ENCODE peak calls at places on chromosomes 6 and 20, in seven cellular contexts. S, Z, M, C, J, K and Q are unnamed samples.

GRCh38 chr6:39669943-39670342 is 55.3 kb downstream of the KIF6 start:
- DNase-seq in S (no peak), Z (no peak), M (no peak), C (no peak), J (no peak), K (no peak), Q (no peak)

GRCh38 chr6:142942805-142943227 is 2.2 kb downstream of the HIVEP2 start:
- DNase-seq in S (peak), Z (peak), M (peak), C (no peak), J (peak), K (peak), Q (no peak)

GRCh38 chr20:53126185-53126584 is 154.0 kb downstream of the TSHZ2 start:
- DNase-seq in S (peak), Z (peak), M (no peak), C (no peak), J (no peak), K (no peak), Q (no peak)

GRCh38 chr6:167471548-167471930 is 146.7 kb downstream of the TTLL2 start:
- DNase-seq in S (no peak), Z (no peak), M (no peak), C (no peak), J (no peak), K (no peak), Q (no peak)

GRCh38 chr20:58251979-58252591 is 23.6 kb upstream of the ANKRD60 start:
- DNase-seq in S (peak), Z (peak), M (peak), C (no peak), J (peak), K (peak), Q (peak)

GRCh38 chr6:169589699-169590257 is 112.1 kb downstream of the WDR27 start:
- DNase-seq in S (peak), Z (peak), M (peak), C (no peak), J (no peak), K (peak), Q (no peak)

GRCh38 chr20:43187476-43188233 is 2.1 kb downstream of the PTPRT start:
- DNase-seq in S (peak), Z (peak), M (peak), C (peak), J (peak), K (peak), Q (no peak)

GRCh38 chr20:5797843-5798462 is 47.8 kb downstream of the SHLD1 start:
- DNase-seq in S (no peak), Z (no peak), M (no peak), C (no peak), J (no peak), K (no peak), Q (no peak)

GRCh38 chr20:23669327-23669726 is 19.5 kb downstream of the CST4 start:
- DNase-seq in S (no peak), Z (no peak), M (no peak), C (no peak), J (no peak), K (no peak), Q (no peak)

GRCh38 chr6:168609914-168610490 is 169.0 kb downstream of the SMOC2 start:
- DNase-seq in S (no peak), Z (no peak), M (no peak), C (no peak), J (no peak), K (no peak), Q (no peak)

GRCh38 chr6:73340048-73340447 is 14.0 kb downstream of the DPPA5 start:
- DNase-seq in S (peak), Z (peak), M (no peak), C (no peak), J (peak), K (peak), Q (no peak)

GRCh38 chr6:139371421-139372253 is 2.8 kb downstream of the CITED2 start:
- DNase-seq in S (no peak), Z (peak), M (peak), C (no peak), J (peak), K (peak), Q (no peak)

GRCh38 chr6:112372213-112372806 is 25.2 kb downstream of the RFPL4B start:
- DNase-seq in S (no peak), Z (peak), M (peak), C (no peak), J (peak), K (peak), Q (no peak)

GRCh38 chr6:11241793-11242201 is 9.3 kb upstream of the NEDD9 start:
- DNase-seq in S (no peak), Z (peak), M (peak), C (peak), J (no peak), K (peak), Q (no peak)

GRCh38 chr6:11500008-11500407 is 37.5 kb upstream of the TMEM170B start:
- DNase-seq in S (peak), Z (peak), M (peak), C (no peak), J (peak), K (peak), Q (no peak)

GRCh38 chr6:25769983-25770382 is 15.4 kb downstream of the SLC17A4 start:
- DNase-seq in S (no peak), Z (peak), M (no peak), C (no peak), J (no peak), K (peak), Q (no peak)

GRCh38 chr6:22656696-22657340 is 87.5 kb downstream of the HDGFL1 start:
- DNase-seq in S (no peak), Z (no peak), M (no peak), C (no peak), J (no peak), K (no peak), Q (no peak)

GRCh38 chr6:105509506-105510331 is 106.8 kb upstream of the PREP start:
- DNase-seq in S (no peak), Z (no peak), M (no peak), C (no peak), J (peak), K (no peak), Q (no peak)

GRCh38 chr6:70668499-70668812 is 773 bp downstream of the SMAP1 start:
- DNase-seq in S (no peak), Z (no peak), M (peak), C (no peak), J (no peak), K (peak), Q (no peak)

GRCh38 chr6:105879902-105880547 is 206.1 kb upstream of the PRDM1 start:
- DNase-seq in S (no peak), Z (no peak), M (no peak), C (no peak), J (no peak), K (no peak), Q (no peak)

GRCh38 chr6:139407718-139408222 is 33.3 kb upstream of the CITED2 start:
- DNase-seq in S (peak), Z (peak), M (no peak), C (no peak), J (peak), K (peak), Q (peak)

GRCh38 chr6:101110814-101111213 is 229.7 kb upstream of the ASCC3 start:
- DNase-seq in S (no peak), Z (no peak), M (no peak), C (no peak), J (peak), K (peak), Q (no peak)

GRCh38 chr20:25699914-25700313 is 3.3 kb upstream of the ZNF337 start:
- DNase-seq in S (no peak), Z (no peak), M (no peak), C (no peak), J (no peak), K (peak), Q (no peak)

GRCh38 chr6:118305081-118305480 is 243.0 kb upstream of the PLN start:
- DNase-seq in S (no peak), Z (no peak), M (no peak), C (no peak), J (no peak), K (no peak), Q (no peak)

GRCh38 chr6:129031051-129031599 is 148.2 kb downstream of the LAMA2 start:
- DNase-seq in S (peak), Z (peak), M (no peak), C (no peak), J (peak), K (peak), Q (no peak)

GRCh38 chr20:34999782-35000181 is 44.1 kb downstream of the MYH7B start:
- DNase-seq in S (no peak), Z (no peak), M (no peak), C (no peak), J (no peak), K (no peak), Q (no peak)

GRCh38 chr6:35532141-35532540 is 19.4 kb upstream of the TULP1 start:
- DNase-seq in S (no peak), Z (no peak), M (no peak), C (no peak), J (no peak), K (no peak), Q (no peak)

GRCh38 chr20:38840053-38840893 is 34.8 kb downstream of the PPP1R16B start:
- DNase-seq in S (no peak), Z (peak), M (no peak), C (peak), J (no peak), K (peak), Q (no peak)

GRCh38 chr20:56974499-56975250 is 291.8 kb downstream of the BMP7 start:
- DNase-seq in S (peak), Z (peak), M (no peak), C (no peak), J (peak), K (peak), Q (peak)

GRCh38 chr6:7991992-7992815 is 72.0 kb downstream of the BLOC1S5 start:
- DNase-seq in S (peak), Z (peak), M (peak), C (no peak), J (peak), K (peak), Q (no peak)

GRCh38 chr6:74931567-74931966 is 274.3 kb downstream of the COL12A1 start:
- DNase-seq in S (peak), Z (peak), M (no peak), C (no peak), J (peak), K (peak), Q (no peak)
- H3K9ac ChIP-seq in S (no peak), Z (no peak), M (no peak), C (no peak), J (no peak), K (no peak), Q (no peak)

GRCh38 chr6:38207371-38207770 is 387.8 kb downstream of the ZFAND3 start:
- DNase-seq in S (no peak), Z (no peak), M (no peak), C (no peak), J (no peak), K (no peak), Q (no peak)

GRCh38 chr6:38208028-38208427 is 388.5 kb downstream of the ZFAND3 start:
- DNase-seq in S (no peak), Z (no peak), M (no peak), C (no peak), J (no peak), K (no peak), Q (no peak)

GRCh38 chr6:38212116-38212515 is 392.6 kb downstream of the ZFAND3 start:
- DNase-seq in S (no peak), Z (no peak), M (no peak), C (no peak), J (no peak), K (no peak), Q (no peak)

GRCh38 chr6:38212579-38212978 is 393.1 kb downstream of the ZFAND3 start:
- DNase-seq in S (no peak), Z (peak), M (peak), C (no peak), J (no peak), K (no peak), Q (no peak)

DNA sequence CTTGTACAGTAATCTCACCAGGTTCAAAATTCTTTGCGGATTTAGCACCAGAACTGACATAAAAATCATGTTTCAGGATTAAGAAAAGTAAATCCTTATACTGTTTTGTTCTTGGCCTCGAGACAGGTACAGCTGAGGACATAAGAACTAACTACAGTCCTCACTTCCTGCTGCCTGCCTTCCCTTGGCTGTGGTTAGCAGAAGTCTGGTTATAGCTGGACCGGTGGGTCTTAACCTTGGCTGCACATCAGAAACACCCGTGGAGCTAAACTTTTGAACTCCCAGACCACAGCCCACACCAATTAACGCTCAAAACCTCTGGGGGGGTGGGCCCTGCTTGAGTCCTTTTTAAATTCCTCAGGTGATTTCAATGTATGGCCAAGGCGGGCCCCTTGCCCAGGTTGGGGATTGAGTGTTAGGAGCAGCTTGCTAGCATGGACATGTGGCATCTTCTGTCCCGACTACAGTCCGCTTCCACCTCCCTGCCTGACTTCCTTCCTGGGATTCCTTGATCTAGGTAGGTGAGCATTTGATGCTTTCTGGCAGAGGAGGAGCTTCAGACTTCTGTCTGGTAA is 389.9 kb downstream of the ZFAND3 start:
- DNase-seq in S (no peak), Z (peak), M (no peak), C (no peak), J (peak), K (no peak), Q (no peak)
- H3K9ac ChIP-seq in S (no peak), Z (no peak), M (no peak), C (peak), J (no peak), K (no peak), Q (no peak)

GRCh38 chr6:42117843-42118161 is 24.6 kb downstream of the C6orf132 start:
- DNase-seq in S (no peak), Z (no peak), M (no peak), C (no peak), J (no peak), K (no peak), Q (no peak)
- H3K9ac ChIP-seq in S (no peak), Z (no peak), M (no peak), C (no peak), J (no peak), K (peak), Q (peak)

DNA sequence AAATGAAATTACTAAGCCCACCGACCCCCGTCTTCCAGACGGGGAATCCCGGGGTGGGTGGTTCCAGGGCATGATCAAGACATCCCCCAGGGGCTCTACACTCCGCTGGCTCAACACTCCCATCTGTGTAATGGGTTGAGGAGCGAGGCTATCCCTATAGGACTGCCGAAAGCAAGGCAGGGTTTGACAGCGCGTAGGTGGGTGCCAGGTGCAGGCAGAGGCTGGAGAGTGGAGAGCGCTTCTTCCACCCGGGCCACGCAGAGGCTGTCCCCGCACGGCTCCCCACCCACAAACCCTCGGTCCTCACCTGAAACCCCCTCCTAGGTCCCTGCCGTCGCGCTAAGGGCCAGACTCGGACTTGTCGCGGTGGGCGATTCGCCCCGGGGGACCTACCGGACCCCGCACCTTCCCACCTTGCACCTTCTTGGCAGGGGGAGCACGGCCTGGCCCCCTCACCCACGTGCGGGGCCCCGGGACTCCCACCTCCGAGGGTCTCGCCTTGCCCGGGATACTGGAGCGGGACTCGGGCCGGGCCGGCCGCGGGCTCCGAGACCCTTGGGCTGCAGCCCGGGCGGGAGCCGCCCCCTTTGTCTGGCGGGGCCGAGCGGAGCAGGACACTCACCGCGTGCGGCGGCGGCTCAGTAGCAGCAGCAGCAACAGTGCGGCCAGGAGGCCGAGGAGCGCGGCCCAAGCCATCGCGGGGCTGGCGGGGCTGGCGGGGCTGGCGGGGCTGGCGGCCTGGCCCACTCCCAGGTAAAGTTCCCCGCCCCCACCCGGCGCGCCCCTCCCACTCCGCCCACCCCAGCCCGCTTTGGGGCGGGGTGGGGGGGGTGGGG is at the start of gene PTGIS:
- DNase-seq in S (no peak), Z (no peak), M (no peak), C (no peak), J (no peak), K (peak), Q (no peak)
- H3K9ac ChIP-seq in S (no peak), Z (peak), M (peak), C (peak), J (peak), K (peak), Q (no peak)

GRCh38 chr6:141421378-141421777 is 711.3 kb upstream of the GJE1 start:
- DNase-seq in S (peak), Z (peak), M (peak), C (no peak), J (peak), K (peak), Q (peak)
- H3K9ac ChIP-seq in S (no peak), Z (no peak), M (no peak), C (no peak), J (no peak), K (no peak), Q (no peak)

DNA sequence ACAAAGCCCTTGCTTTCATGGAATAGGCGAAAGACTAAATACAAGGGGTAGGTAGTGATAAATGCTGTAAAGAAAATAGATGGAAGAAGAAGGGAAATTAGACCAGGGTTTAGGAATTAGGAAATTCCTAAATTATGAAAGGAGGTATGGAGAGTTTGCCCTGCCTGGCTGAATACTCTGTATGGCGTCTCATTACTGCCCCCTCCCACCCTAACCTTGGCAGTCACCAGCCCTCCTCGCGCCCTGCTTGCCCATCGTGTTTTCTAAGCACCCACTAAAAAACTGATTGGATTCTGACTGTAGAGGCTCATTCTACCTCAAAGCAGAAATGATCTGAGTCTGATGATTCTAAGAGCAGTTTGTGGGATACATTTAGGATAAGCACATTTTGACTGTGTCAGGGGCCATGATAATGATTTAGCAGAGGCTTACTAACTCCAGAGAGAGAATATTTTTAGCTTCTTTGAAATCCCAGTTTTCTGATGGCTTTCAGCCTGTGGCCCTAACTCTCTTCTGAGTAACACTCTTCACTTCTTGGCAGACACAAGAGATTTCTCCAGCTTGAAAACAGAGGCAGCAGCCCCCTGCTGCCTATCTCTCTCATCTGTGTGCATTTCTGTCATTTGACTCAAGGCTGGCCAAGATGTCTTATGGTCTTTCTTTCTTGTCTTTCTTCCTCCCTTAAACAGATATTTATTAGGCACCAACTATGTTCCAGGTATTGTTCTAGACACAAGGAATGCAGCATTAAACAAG is 1.4 kb upstream of the CHD6 start:
- DNase-seq in S (no peak), Z (peak), M (no peak), C (no peak), J (peak), K (peak), Q (no peak)
- H3K9ac ChIP-seq in S (no peak), Z (no peak), M (no peak), C (no peak), J (no peak), K (no peak), Q (no peak)